ENCODE peak calls at places on chromosomes 13 and 19, in seven cellular contexts. A, L, N, Y, W, B and Z are unnamed samples.

GRCh38 chr13:26184791-26185250 is 37.3 kb downstream of the RNF6 start:
- DNase-seq in A (no peak), L (peak; percentile 39), N (peak; percentile 44), Y (peak; percentile 62), W (peak; percentile 62), B (peak; percentile 78), Z (peak; percentile 77)

GRCh38 chr19:27955484-27955883 is 1257.5 kb downstream of the UQCRFS1 start:
- DNase-seq in A (no peak), L (no peak), N (no peak), Y (no peak), W (no peak), B (no peak), Z (no peak)

GRCh38 chr13:41122838-41123237 is 9.8 kb downstream of the KBTBD6 start:
- DNase-seq in A (no peak), L (no peak), N (no peak), Y (no peak), W (no peak), B (no peak), Z (no peak)

GRCh38 chr19:52453324-52454094 is at the start of gene ZNF578:
- DNase-seq in A (peak; percentile 93), L (peak; percentile 13), N (peak; percentile 55), Y (peak; percentile 23), W (peak; percentile 72), B (peak; percentile 91), Z (peak; percentile 74)

GRCh38 chr13:30477346-30478235 is 11.9 kb upstream of the HMGB1 start:
- DNase-seq in A (no peak), L (no peak), N (no peak), Y (peak; percentile 27), W (no peak), B (no peak), Z (no peak)

GRCh38 chr19:41456342-41456918 is 13.5 kb downstream of the ERICH4 start:
- DNase-seq in A (no peak), L (no peak), N (no peak), Y (peak; percentile 49), W (no peak), B (peak; percentile 20), Z (no peak)

GRCh38 chr13:81602236-81602635 is 1261.3 kb upstream of the SPRY2 start:
- DNase-seq in A (no peak), L (no peak), N (no peak), Y (no peak), W (no peak), B (no peak), Z (no peak)

GRCh38 chr13:30679483-30680330 is 55.6 kb upstream of the ALOX5AP start:
- DNase-seq in A (no peak), L (peak; percentile 26), N (no peak), Y (no peak), W (no peak), B (peak; percentile 61), Z (no peak)

GRCh38 chr13:97429681-97430081 is 4.3 kb upstream of the RAP2A start:
- DNase-seq in A (no peak), L (no peak), N (peak; percentile 27), Y (no peak), W (no peak), B (peak; percentile 83), Z (no peak)

GRCh38 chr13:41107584-41108014 is 25.0 kb downstream of the KBTBD6 start:
- DNase-seq in A (no peak), L (no peak), N (no peak), Y (no peak), W (no peak), B (no peak), Z (no peak)

GRCh38 chr19:1601613-1602064 is 3.6 kb downstream of the UQCR11 start:
- DNase-seq in A (no peak), L (no peak), N (no peak), Y (no peak), W (no peak), B (no peak), Z (no peak)
- TF ChIP-seq CTCF in A (no peak), L (no peak), N (no peak), Y (no peak), W (no peak), B (peak; percentile 14), Z (no peak)

DNA sequence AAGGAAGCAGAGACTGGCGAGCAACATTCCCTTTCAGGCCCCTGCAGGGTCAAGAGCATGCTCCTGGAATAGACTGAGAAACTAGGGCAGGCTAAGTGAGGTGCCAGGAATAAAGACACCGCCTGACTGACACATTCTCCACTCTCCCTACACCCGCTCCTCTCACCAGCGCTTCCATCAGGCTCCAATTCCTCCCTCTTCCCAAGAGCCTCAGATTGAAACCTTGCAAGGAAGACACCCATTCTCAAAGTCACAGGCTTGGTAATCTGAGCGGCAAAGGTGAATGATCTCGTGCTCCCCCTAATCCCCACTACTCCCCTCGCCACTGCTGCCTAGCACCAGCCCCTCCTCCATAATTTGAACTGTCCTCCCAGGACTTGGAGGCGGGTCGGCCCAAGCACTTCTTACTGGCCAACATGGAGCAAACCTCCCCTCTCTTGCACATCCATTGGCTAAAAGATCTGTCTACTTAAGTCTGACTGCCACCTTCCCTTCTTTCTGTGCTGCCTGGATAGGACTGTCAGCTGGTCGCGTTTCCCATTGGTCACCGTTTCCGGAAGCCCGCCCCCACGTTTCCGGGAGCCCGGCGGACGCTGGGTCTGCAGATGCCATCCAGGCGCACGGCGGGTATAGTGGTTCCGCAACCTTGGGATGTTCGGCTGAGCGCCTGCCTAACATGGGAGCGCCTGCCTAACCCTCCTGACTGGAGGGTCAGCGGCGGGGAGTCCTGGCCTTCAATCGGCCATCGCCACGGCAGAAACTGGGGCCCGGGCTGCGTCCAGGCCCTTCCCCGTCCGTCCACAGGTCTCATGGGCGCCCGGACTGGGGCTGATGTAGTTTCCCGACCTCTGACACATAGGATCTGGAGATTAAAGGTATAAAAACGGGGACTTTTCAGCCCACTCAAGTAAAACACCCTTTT is 33.6 kb downstream of the ZNF383 start:
- DNase-seq in A (peak; percentile 94), L (peak; percentile 85), N (peak; percentile 71), Y (peak; percentile 75), W (peak; percentile 70), B (peak; percentile 99), Z (peak; percentile 73)
- H3K27ac ChIP-seq in A (no peak overlapping the region), L (peak overlapping the region; percentile 41), N (peak overlapping the region; percentile 59), Y (no peak overlapping the region), W (peak overlapping the region; percentile 52), B (no peak overlapping the region), Z (no peak overlapping the region)

GRCh38 chr19:7303470-7303869 is 9.3 kb upstream of the INSR start:
- DNase-seq in A (no peak), L (no peak), N (no peak), Y (no peak), W (no peak), B (no peak), Z (no peak)

GRCh38 chr19:7301525-7301924 is 7.3 kb upstream of the INSR start:
- DNase-seq in A (peak; percentile 3), L (no peak), N (no peak), Y (no peak), W (no peak), B (no peak), Z (peak; percentile 54)

GRCh38 chr19:7307590-7308218 is 13.5 kb upstream of the INSR start:
- DNase-seq in A (no peak), L (no peak), N (no peak), Y (no peak), W (no peak), B (no peak), Z (peak; percentile 44)

DNA sequence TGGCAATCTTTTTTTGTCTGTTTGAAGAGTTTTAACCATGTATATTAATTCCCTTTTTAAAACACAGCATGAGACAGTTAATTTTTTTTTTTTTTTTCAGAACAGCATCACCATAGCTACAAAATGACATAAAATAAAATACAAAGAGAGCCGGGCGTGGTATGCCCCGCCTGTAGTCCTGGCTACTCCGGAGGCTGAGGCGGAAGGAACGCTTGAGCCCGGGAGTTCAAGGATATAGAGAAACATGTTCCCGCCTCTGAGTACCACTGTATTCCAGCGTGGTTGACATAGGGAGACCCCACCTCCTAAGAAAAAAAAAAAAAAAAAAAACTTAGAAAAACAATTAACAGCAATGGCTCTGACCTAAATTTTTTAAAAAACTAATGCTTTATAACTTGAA is 10.0 kb upstream of the INSR start:
- DNase-seq in A (no peak), L (no peak), N (no peak), Y (no peak), W (no peak), B (no peak), Z (peak; percentile 77)
- TF ChIP-seq CTCF in A (no peak), L (no peak), N (no peak), Y (no peak), W (no peak), B (no peak), Z (no peak)

DNA sequence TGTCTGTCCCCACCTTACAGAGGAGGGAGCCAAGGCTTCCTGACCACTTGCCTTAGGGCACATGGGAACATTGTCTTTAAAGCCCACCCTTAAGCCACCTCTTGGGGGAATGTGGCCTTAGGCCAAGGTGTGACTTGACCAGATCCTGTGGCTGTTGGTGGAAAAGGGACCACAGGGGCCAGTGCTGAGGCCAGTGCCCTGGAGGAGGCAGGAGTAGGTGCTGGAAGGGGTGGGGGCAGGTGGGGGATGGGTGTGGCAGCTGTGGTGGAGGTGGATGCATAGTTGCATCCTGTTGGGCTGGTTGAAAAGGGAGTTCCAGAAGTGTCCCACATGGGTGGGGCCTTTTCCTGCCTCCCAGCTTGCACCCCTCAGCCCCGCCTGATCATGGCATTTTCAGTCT is 44.8 kb downstream of the DNM2 start:
- DNase-seq in A (peak; percentile 93), L (peak; percentile 20), N (no peak), Y (no peak), W (no peak), B (no peak), Z (peak; percentile 88)
- H3K27ac ChIP-seq in A (peak overlapping the region; percentile 71), L (peak overlapping the region; percentile 64), N (peak overlapping the region; percentile 36), Y (no peak overlapping the region), W (peak overlapping the region; percentile 37), B (no peak overlapping the region), Z (peak overlapping the region; percentile 95)

GRCh38 chr13:49248433-49249002 is 793 bp downstream of the CDADC1 start:
- DNase-seq in A (no peak), L (peak; percentile 19), N (peak; percentile 27), Y (no peak), W (no peak), B (peak; percentile 59), Z (no peak)
- TF ChIP-seq CTCF in A (no peak), L (peak; percentile 42), N (no peak), Y (no peak), W (no peak), B (peak; percentile 41), Z (no peak)

GRCh38 chr13:44573790-44574465 is 2.2 kb downstream of the TSC22D1 start:
- DNase-seq in A (no peak), L (no peak), N (no peak), Y (peak; percentile 28), W (no peak), B (peak; percentile 57), Z (no peak)

GRCh38 chr13:44574466-44574855 is 1.7 kb downstream of the TSC22D1 start:
- DNase-seq in A (no peak), L (no peak), N (no peak), Y (no peak), W (no peak), B (no peak), Z (no peak)

GRCh38 chr13:44575035-44575434 is 1.1 kb downstream of the TSC22D1 start:
- DNase-seq in A (no peak), L (no peak), N (no peak), Y (no peak), W (no peak), B (no peak), Z (no peak)

GRCh38 chr13:44575741-44576395 is at the start of gene TSC22D1:
- DNase-seq in A (peak; percentile 85), L (peak; percentile 20), N (peak; percentile 43), Y (peak; percentile 25), W (peak; percentile 42), B (peak; percentile 56), Z (peak; percentile 65)

GRCh38 chr13:44573071-44573470 is 3.1 kb downstream of the TSC22D1 start:
- DNase-seq in A (no peak), L (no peak), N (no peak), Y (no peak), W (no peak), B (no peak), Z (no peak)
- H3K27ac ChIP-seq in A (peak overlapping the region; percentile 28), L (no peak overlapping the region), N (peak overlapping the region; percentile 66), Y (no peak overlapping the region), W (no peak overlapping the region), B (no peak overlapping the region), Z (no peak overlapping the region)